ENCODE peak calls at places on chromosome 15, in five cellular contexts. W, A, K, Y and S are unnamed samples. For H3K4me1, the result is how much of the 10 kb centered on the place peaks cover.

GRCh38 chr15:61049934-61050333 is 179.2 kb downstream of the RORA start:
- DNase-seq in W (no peak), A (no peak), K (peak), Y (no peak), S (no peak)

GRCh38 chr15:36278219-36278618 is 301.2 kb upstream of the CDIN1 start:
- DNase-seq in W (no peak), A (no peak), K (peak), Y (no peak), S (peak)

GRCh38 chr15:89112341-89112971 is 24.2 kb downstream of the ABHD2 start:
- DNase-seq in W (peak), A (peak), K (peak), Y (peak), S (no peak)

GRCh38 chr15:99176757-99177156 is 71.9 kb downstream of the SYNM start:
- DNase-seq in W (no peak), A (no peak), K (no peak), Y (no peak), S (peak)

GRCh38 chr15:67023517-67024321 is 41.7 kb upstream of the SMAD3 start:
- DNase-seq in W (no peak), A (peak), K (no peak), Y (no peak), S (peak)

GRCh38 chr15:24150542-24150941 is 463.4 kb upstream of the NDN start:
- DNase-seq in W (no peak), A (no peak), K (no peak), Y (no peak), S (no peak)

GRCh38 chr15:82184776-82185175 is 77.8 kb downstream of the EFL1 start:
- DNase-seq in W (no peak), A (no peak), K (no peak), Y (no peak), S (no peak)

GRCh38 chr15:53197426-53197839 is 407.3 kb upstream of the ONECUT1 start:
- DNase-seq in W (peak), A (peak), K (peak), Y (peak), S (peak)

GRCh38 chr15:37130356-37130755 is 30.0 kb upstream of the MEIS2 start:
- DNase-seq in W (no peak), A (no peak), K (no peak), Y (no peak), S (no peak)

GRCh38 chr15:99956022-99956775 is 223.0 kb upstream of the LYSMD4 start:
- DNase-seq in W (peak), A (no peak), K (no peak), Y (no peak), S (peak)

GRCh38 chr15:41115088-41115651 is 910 bp downstream of the INO80 start:
- DNase-seq in W (no peak), A (no peak), K (peak), Y (no peak), S (peak)

GRCh38 chr15:73324496-73325170 is 44.1 kb downstream of the HCN4 start:
- DNase-seq in W (no peak), A (no peak), K (no peak), Y (no peak), S (no peak)

GRCh38 chr15:88636039-88636438 is 2.8 kb upstream of the ISG20 start:
- DNase-seq in W (peak), A (peak), K (no peak), Y (no peak), S (no peak)

GRCh38 chr15:71526061-71526460 is 284.3 kb upstream of the NR2E3 start:
- DNase-seq in W (no peak), A (no peak), K (no peak), Y (no peak), S (no peak)

GRCh38 chr15:70976856-70977255 is 84.2 kb downstream of the LRRC49 start:
- DNase-seq in W (no peak), A (no peak), K (peak), Y (no peak), S (no peak)

GRCh38 chr15:76987896-76988860 is 6.7 kb upstream of the PSTPIP1 start:
- DNase-seq in W (no peak), A (no peak), K (no peak), Y (peak), S (no peak)

GRCh38 chr15:57610130-57610529 is 18.4 kb downstream of the MYZAP start:
- DNase-seq in W (peak), A (peak), K (peak), Y (peak), S (no peak)

GRCh38 chr15:65194826-65195541 is 9.8 kb upstream of the CLPX start:
- DNase-seq in W (peak), A (no peak), K (peak), Y (no peak), S (no peak)

GRCh38 chr15:101556273-101556672 is 66.8 kb upstream of the PCSK6 start:
- DNase-seq in W (no peak), A (no peak), K (no peak), Y (no peak), S (no peak)

GRCh38 chr15:78679089-78679511 is 38.1 kb upstream of the CHRNB4 start:
- DNase-seq in W (no peak), A (no peak), K (no peak), Y (no peak), S (peak)

GRCh38 chr15:70492240-70493177 is 270.8 kb downstream of the UACA start:
- DNase-seq in W (peak), A (no peak), K (peak), Y (peak), S (peak)

GRCh38 chr15:41983221-41983620 is 10.9 kb upstream of the EHD4 start:
- DNase-seq in W (no peak), A (no peak), K (no peak), Y (no peak), S (no peak)

GRCh38 chr15:39283531-39283930 is 297.3 kb upstream of the THBS1 start:
- DNase-seq in W (no peak), A (no peak), K (peak), Y (no peak), S (no peak)

GRCh38 chr15:77021803-77022381 is 27.0 kb downstream of the PSTPIP1 start:
- DNase-seq in W (no peak), A (no peak), K (peak), Y (no peak), S (no peak)

GRCh38 chr15:74402873-74403589 is 30.7 kb downstream of the SEMA7A start:
- DNase-seq in W (no peak), A (no peak), K (no peak), Y (no peak), S (no peak)

GRCh38 chr15:45794304-45794703 is 159.5 kb downstream of the SQOR start:
- DNase-seq in W (no peak), A (no peak), K (no peak), Y (no peak), S (no peak)

GRCh38 chr15:82712036-82712435 is 2.4 kb upstream of the AP3B2 start:
- DNase-seq in W (no peak), A (no peak), K (no peak), Y (no peak), S (no peak)

GRCh38 chr15:75031773-75032302 is 8.4 kb downstream of the PPCDC start:
- DNase-seq in W (no peak), A (no peak), K (no peak), Y (no peak), S (no peak)

GRCh38 chr15:36175781-36176211 is 403.6 kb upstream of the CDIN1 start:
- DNase-seq in W (no peak), A (no peak), K (no peak), Y (no peak), S (no peak)

GRCh38 chr15:29674661-29675533 is 147.4 kb downstream of the TJP1 start:
- DNase-seq in W (no peak), A (peak), K (peak), Y (no peak), S (peak)

DNA sequence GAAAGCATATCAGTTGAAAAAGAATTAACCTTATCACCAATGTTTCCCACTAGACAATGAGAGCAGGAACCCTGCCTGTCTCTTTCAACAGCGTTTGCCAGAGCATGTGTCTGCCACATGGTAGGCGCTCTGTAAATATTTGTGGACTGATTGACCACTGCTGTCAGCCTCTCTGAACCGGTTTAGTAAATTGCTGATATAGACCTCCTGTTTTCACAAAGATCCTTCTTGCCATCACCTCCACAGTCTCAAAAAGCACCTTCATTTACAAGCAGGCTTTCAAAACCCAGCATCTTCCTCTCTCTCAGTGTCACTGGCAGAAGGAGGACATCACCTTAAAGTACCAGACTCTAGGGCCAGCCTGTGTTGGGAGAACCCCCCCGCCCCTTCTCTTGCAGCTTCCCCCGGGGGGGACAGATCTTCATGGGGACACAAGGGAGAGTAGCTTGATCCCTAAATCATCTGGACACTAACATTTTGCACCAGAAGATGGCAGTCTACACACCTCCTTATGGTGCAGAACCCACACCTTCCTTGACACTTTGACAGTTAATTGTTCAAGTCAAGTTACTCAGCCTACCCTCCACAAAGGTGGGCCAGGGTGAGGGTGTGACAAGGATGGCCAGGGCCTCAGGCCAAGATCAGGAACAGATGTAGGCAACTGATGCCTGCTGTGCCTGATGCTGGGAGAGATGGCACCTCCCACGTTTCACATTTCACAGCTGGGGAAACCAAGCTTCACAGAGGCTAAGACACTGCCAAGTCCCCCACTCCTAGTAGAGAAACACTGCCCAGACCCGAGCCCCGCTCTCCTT is 37.8 kb upstream of the USP3 start:
- DNase-seq in W (no peak), A (peak), K (peak), Y (no peak), S (peak)
- H3K4me3 ChIP-seq in W (no peak), A (no peak), K (no peak), Y (no peak), S (peak)

DNA sequence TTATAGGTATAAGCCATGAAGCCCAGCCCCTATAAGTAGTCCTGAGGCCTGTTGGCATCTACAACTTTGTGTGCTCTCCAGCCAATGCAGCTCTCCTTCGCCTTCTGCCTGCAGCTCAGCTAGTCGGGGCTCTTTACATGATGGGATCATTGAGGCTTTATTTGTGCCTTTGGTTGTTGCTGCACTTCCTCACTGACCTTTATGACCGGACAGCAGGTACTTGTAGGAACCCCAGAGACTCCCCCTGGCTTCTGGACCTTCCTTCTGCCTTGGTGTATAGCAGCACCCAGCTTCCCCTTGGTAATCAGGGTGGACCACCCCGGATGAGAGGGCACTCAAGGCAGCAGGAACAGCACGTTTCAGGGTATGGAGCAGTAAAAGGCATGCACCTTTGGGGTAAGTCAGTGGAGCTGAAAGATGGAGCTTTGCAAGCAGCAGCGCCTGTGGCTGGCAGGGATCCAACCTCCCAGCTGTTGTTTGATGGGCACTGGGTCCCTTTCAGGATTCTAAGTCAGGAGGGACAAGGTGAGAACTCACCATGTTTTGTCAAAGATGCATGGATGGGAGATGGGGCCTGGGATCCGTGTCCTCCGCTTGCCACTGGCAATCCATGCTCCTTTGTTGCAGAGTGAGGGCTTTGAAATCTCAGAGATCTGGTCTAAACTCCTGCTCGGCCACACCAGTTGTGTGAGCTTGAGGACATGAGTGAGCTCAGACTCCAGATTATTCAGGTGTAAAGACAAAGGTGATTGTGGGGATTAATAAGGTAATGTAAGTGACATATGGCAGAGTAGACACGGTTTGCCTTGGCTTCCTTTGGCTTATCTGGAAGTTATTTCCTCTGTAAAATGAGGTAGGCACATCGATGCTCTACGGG is 65.1 kb upstream of the KLF13 start:
- DNase-seq in W (no peak), A (no peak), K (no peak), Y (no peak), S (no peak)
- H3K4me1 ChIP-seq in W (under half), A (under half), K (under half), Y (under half), S (under half)

DNA sequence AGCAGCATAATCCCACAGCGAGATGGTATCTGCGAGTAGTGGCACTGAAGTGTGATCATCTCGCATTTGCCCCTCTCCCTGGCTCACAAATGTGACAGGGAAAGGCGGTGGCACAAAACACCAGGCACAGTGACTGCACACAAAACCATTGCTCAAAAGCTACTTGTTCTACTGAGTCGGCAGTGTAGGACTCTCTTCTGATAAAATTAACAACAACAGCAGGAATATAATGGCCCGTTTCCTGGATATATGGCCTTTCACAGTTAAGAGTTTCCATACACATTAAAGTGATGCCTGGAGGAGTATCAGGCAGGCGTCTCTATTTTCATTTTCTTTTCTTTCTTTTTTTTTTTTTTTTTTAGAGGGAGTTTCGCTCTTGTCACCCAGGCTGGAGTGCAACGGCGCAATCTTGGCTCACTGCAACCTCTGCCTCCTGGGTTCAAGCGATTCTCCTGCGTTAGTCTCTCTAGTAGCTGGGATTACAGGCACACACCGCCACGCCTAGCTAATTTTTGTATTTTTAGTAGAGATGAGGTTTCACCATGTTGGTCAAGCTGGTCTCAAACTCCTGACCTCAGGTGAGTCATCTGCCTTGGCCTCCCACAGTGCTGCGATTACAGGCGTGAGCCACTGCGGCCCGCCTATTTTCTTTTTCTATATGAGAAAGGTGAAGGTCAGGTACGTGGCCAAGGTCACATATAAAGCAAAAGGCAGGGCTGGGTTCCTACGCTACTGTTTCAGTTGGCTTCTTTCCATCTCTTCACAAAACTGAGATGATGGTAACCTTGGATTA is 68.8 kb downstream of the MYO1E start:
- DNase-seq in W (no peak), A (no peak), K (peak), Y (no peak), S (no peak)
- H3K4me3 ChIP-seq in W (no peak), A (no peak), K (no peak), Y (no peak), S (no peak)

GRCh38 chr15:62889734-62890505 is 152.6 kb upstream of the TPM1 start:
- DNase-seq in W (no peak), A (peak), K (peak), Y (peak), S (no peak)
- H3K4me1 ChIP-seq in W (under half), A (half or more), K (under half), Y (under half), S (under half)